ENCODE peak calls at places on chromosomes 13 and 19, in seven cellular contexts. One of them, this sample, is unnamed.

GRCh38 chr19:58563034-58563573 is 4.7 kb upstream of the UBE2M start:
- DNase-seq in tibial artery: no peak
- DNase-seq in iPS DF 6.9: no peak
- DNase-seq in endodermal cell: peak
- DNase-seq in dorsolateral prefrontal cortex: peak
- DNase-seq in tibial nerve: no peak
- DNase-seq in adrenal gland: peak
- DNase-seq in this sample: no peak

GRCh38 chr19:56720281-56720680 is 48.7 kb upstream of the ZNF835 start:
- DNase-seq in tibial artery: no peak
- DNase-seq in iPS DF 6.9: no peak
- DNase-seq in endodermal cell: no peak
- DNase-seq in dorsolateral prefrontal cortex: peak
- DNase-seq in tibial nerve: no peak
- DNase-seq in adrenal gland: peak
- DNase-seq in this sample: no peak

GRCh38 chr19:41328818-41329220 is 18.8 kb downstream of the CCDC97 start:
- DNase-seq in tibial artery: peak
- DNase-seq in iPS DF 6.9: no peak
- DNase-seq in endodermal cell: no peak
- DNase-seq in dorsolateral prefrontal cortex: no peak
- DNase-seq in tibial nerve: no peak
- DNase-seq in adrenal gland: no peak
- DNase-seq in this sample: no peak

GRCh38 chr19:45113628-45114027 is 20.6 kb downstream of the PPP1R37 start:
- DNase-seq in tibial artery: no peak
- DNase-seq in iPS DF 6.9: no peak
- DNase-seq in endodermal cell: no peak
- DNase-seq in dorsolateral prefrontal cortex: no peak
- DNase-seq in tibial nerve: no peak
- DNase-seq in adrenal gland: no peak
- DNase-seq in this sample: peak

GRCh38 chr13:50370303-50370950 is 355.2 kb downstream of the KCNRG start:
- DNase-seq in tibial artery: no peak
- DNase-seq in iPS DF 6.9: no peak
- DNase-seq in endodermal cell: no peak
- DNase-seq in dorsolateral prefrontal cortex: no peak
- DNase-seq in tibial nerve: no peak
- DNase-seq in adrenal gland: no peak
- DNase-seq in this sample: no peak

GRCh38 chr19:8585894-8586750 is 8.9 kb upstream of the MYO1F start:
- DNase-seq in tibial artery: no peak
- DNase-seq in iPS DF 6.9: no peak
- DNase-seq in endodermal cell: peak
- DNase-seq in dorsolateral prefrontal cortex: peak
- DNase-seq in tibial nerve: no peak
- DNase-seq in adrenal gland: no peak
- DNase-seq in this sample: peak

GRCh38 chr19:14027856-14028450 is at the start of gene RLN3:
- DNase-seq in tibial artery: no peak
- DNase-seq in iPS DF 6.9: no peak
- DNase-seq in endodermal cell: no peak
- DNase-seq in dorsolateral prefrontal cortex: no peak
- DNase-seq in tibial nerve: no peak
- DNase-seq in adrenal gland: no peak
- DNase-seq in this sample: no peak

GRCh38 chr19:34189917-34190425 is 17.7 kb downstream of the LSM14A start:
- DNase-seq in tibial artery: no peak
- DNase-seq in iPS DF 6.9: no peak
- DNase-seq in endodermal cell: no peak
- DNase-seq in dorsolateral prefrontal cortex: no peak
- DNase-seq in tibial nerve: no peak
- DNase-seq in adrenal gland: no peak
- DNase-seq in this sample: no peak

GRCh38 chr13:113742445-113743120 is 16.4 kb upstream of the TMEM255B start:
- DNase-seq in tibial artery: no peak
- DNase-seq in iPS DF 6.9: no peak
- DNase-seq in endodermal cell: no peak
- DNase-seq in dorsolateral prefrontal cortex: no peak
- DNase-seq in tibial nerve: no peak
- DNase-seq in adrenal gland: no peak
- DNase-seq in this sample: no peak

GRCh38 chr13:97434417-97435296 is 688 bp downstream of the RAP2A start:
- DNase-seq in tibial artery: peak
- DNase-seq in iPS DF 6.9: no peak
- DNase-seq in endodermal cell: peak
- DNase-seq in dorsolateral prefrontal cortex: peak
- DNase-seq in tibial nerve: peak
- DNase-seq in adrenal gland: peak
- DNase-seq in this sample: peak

GRCh38 chr13:60590775-60591174 is 193.8 kb downstream of the TDRD3 start:
- DNase-seq in tibial artery: no peak
- DNase-seq in iPS DF 6.9: no peak
- DNase-seq in endodermal cell: no peak
- DNase-seq in dorsolateral prefrontal cortex: no peak
- DNase-seq in tibial nerve: no peak
- DNase-seq in adrenal gland: no peak
- DNase-seq in this sample: no peak

GRCh38 chr13:28583661-28584091 is 75.3 kb upstream of the POMP start:
- DNase-seq in tibial artery: no peak
- DNase-seq in iPS DF 6.9: no peak
- DNase-seq in endodermal cell: peak
- DNase-seq in dorsolateral prefrontal cortex: no peak
- DNase-seq in tibial nerve: no peak
- DNase-seq in adrenal gland: no peak
- DNase-seq in this sample: no peak

GRCh38 chr19:39829702-39830275 is 4.2 kb downstream of the DYRK1B start:
- DNase-seq in tibial artery: no peak
- DNase-seq in iPS DF 6.9: no peak
- DNase-seq in endodermal cell: no peak
- DNase-seq in dorsolateral prefrontal cortex: no peak
- DNase-seq in tibial nerve: no peak
- DNase-seq in adrenal gland: no peak
- DNase-seq in this sample: no peak

GRCh38 chr19:13160557-13160956 is 10.3 kb downstream of the IER2 start:
- DNase-seq in tibial artery: no peak
- DNase-seq in iPS DF 6.9: no peak
- DNase-seq in endodermal cell: no peak
- DNase-seq in dorsolateral prefrontal cortex: no peak
- DNase-seq in tibial nerve: no peak
- DNase-seq in adrenal gland: peak
- DNase-seq in this sample: no peak

GRCh38 chr13:70784590-70784989 is 676.3 kb upstream of the KLHL1 start:
- DNase-seq in tibial artery: no peak
- DNase-seq in iPS DF 6.9: no peak
- DNase-seq in endodermal cell: no peak
- DNase-seq in dorsolateral prefrontal cortex: no peak
- DNase-seq in tibial nerve: no peak
- DNase-seq in adrenal gland: no peak
- DNase-seq in this sample: no peak

GRCh38 chr19:45125975-45126493 is 33.1 kb downstream of the PPP1R37 start:
- DNase-seq in tibial artery: peak
- DNase-seq in iPS DF 6.9: peak
- DNase-seq in endodermal cell: peak
- DNase-seq in dorsolateral prefrontal cortex: peak
- DNase-seq in tibial nerve: no peak
- DNase-seq in adrenal gland: peak
- DNase-seq in this sample: peak

GRCh38 chr13:107185889-107186288 is 618.0 kb upstream of the ARGLU1 start:
- DNase-seq in tibial artery: no peak
- DNase-seq in iPS DF 6.9: no peak
- DNase-seq in endodermal cell: no peak
- DNase-seq in dorsolateral prefrontal cortex: no peak
- DNase-seq in tibial nerve: no peak
- DNase-seq in adrenal gland: no peak
- DNase-seq in this sample: no peak

GRCh38 chr19:49116544-49116943 is 2.4 kb downstream of the LIN7B start:
- DNase-seq in tibial artery: peak
- DNase-seq in iPS DF 6.9: no peak
- DNase-seq in endodermal cell: no peak
- DNase-seq in dorsolateral prefrontal cortex: no peak
- DNase-seq in tibial nerve: peak
- DNase-seq in adrenal gland: no peak
- DNase-seq in this sample: peak

GRCh38 chr13:79742923-79743322 is 262.0 kb downstream of the NDFIP2 start:
- DNase-seq in tibial artery: no peak
- DNase-seq in iPS DF 6.9: no peak
- DNase-seq in endodermal cell: no peak
- DNase-seq in dorsolateral prefrontal cortex: no peak
- DNase-seq in tibial nerve: no peak
- DNase-seq in adrenal gland: no peak
- DNase-seq in this sample: no peak

GRCh38 chr13:31436478-31436877 is 236.7 kb downstream of the B3GLCT start:
- DNase-seq in tibial artery: no peak
- DNase-seq in iPS DF 6.9: no peak
- DNase-seq in endodermal cell: no peak
- DNase-seq in dorsolateral prefrontal cortex: no peak
- DNase-seq in tibial nerve: no peak
- DNase-seq in adrenal gland: no peak
- DNase-seq in this sample: no peak

GRCh38 chr13:33800646-33801186 is 17.2 kb upstream of the RFC3 start:
- DNase-seq in tibial artery: no peak
- DNase-seq in iPS DF 6.9: no peak
- DNase-seq in endodermal cell: no peak
- DNase-seq in dorsolateral prefrontal cortex: no peak
- DNase-seq in tibial nerve: no peak
- DNase-seq in adrenal gland: no peak
- DNase-seq in this sample: no peak

GRCh38 chr13:45548281-45548680 is 67.3 kb downstream of the ERICH6B start:
- DNase-seq in tibial artery: no peak
- DNase-seq in iPS DF 6.9: no peak
- DNase-seq in endodermal cell: no peak
- DNase-seq in dorsolateral prefrontal cortex: no peak
- DNase-seq in tibial nerve: no peak
- DNase-seq in adrenal gland: no peak
- DNase-seq in this sample: no peak

GRCh38 chr19:29831041-29831548 is 19.3 kb downstream of the CCNE1 start:
- DNase-seq in tibial artery: no peak
- DNase-seq in iPS DF 6.9: no peak
- DNase-seq in endodermal cell: peak
- DNase-seq in dorsolateral prefrontal cortex: no peak
- DNase-seq in tibial nerve: no peak
- DNase-seq in adrenal gland: no peak
- DNase-seq in this sample: no peak

GRCh38 chr19:40704491-40705361 is 12.0 kb downstream of the COQ8B start:
- DNase-seq in tibial artery: no peak
- DNase-seq in iPS DF 6.9: no peak
- DNase-seq in endodermal cell: no peak
- DNase-seq in dorsolateral prefrontal cortex: no peak
- DNase-seq in tibial nerve: no peak
- DNase-seq in adrenal gland: no peak
- DNase-seq in this sample: no peak

GRCh38 chr13:30734434-30734833 is 909 bp upstream of the ALOX5AP start:
- DNase-seq in tibial artery: no peak
- DNase-seq in iPS DF 6.9: no peak
- DNase-seq in endodermal cell: no peak
- DNase-seq in dorsolateral prefrontal cortex: no peak
- DNase-seq in tibial nerve: no peak
- DNase-seq in adrenal gland: no peak
- DNase-seq in this sample: no peak

GRCh38 chr13:98459171-98459681 is 117.7 kb downstream of the STK24 start:
- DNase-seq in tibial artery: no peak
- DNase-seq in iPS DF 6.9: no peak
- DNase-seq in endodermal cell: no peak
- DNase-seq in dorsolateral prefrontal cortex: no peak
- DNase-seq in tibial nerve: no peak
- DNase-seq in adrenal gland: peak
- DNase-seq in this sample: no peak

GRCh38 chr19:12994701-12995595 is at the start of gene NFIX:
- DNase-seq in tibial artery: peak
- DNase-seq in iPS DF 6.9: no peak
- DNase-seq in endodermal cell: peak
- DNase-seq in dorsolateral prefrontal cortex: no peak
- DNase-seq in tibial nerve: peak
- DNase-seq in adrenal gland: peak
- DNase-seq in this sample: peak

DNA sequence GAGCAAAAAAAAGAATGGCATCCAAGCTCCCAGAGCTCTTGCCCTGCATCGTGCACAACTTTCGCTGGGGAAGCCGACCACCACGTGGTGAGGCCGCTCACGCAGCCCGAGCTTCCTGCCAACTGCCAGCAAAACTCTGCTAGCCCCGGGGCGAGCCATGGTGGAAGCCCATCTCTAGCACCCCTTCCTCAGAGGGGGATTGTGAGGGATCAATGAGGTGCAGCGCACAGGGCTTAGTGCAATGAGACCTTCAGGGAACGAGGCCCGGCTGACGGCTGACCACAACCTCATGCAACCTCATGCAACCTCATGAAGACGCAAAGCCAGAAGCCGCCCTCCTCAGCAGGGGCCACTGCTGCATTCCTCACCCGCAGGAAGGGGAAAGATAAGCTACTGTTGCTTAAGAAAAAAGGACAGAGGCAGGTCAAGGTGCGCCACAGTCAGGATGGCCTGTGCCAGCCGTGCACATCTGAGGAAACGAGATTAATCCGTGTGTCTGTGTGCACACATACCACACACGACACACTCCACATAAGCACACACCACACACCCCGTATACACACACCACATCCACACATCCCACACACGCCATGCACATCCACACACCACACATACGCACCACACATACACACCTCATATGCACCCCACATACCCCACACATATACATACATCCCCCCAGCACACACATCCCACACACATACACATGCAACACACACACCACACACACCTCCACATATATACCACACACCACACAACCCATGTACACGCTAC is 9.6 kb downstream of the HSPBP1 start:
- DNase-seq in tibial artery: peak
- DNase-seq in iPS DF 6.9: no peak
- DNase-seq in endodermal cell: no peak
- DNase-seq in dorsolateral prefrontal cortex: no peak
- DNase-seq in tibial nerve: no peak
- DNase-seq in adrenal gland: no peak
- DNase-seq in this sample: no peak
- H3K4me3 ChIP-seq in tibial artery: no peak
- H3K4me3 ChIP-seq in iPS DF 6.9: no peak
- H3K4me3 ChIP-seq in endodermal cell: no peak
- H3K4me3 ChIP-seq in dorsolateral prefrontal cortex: no peak
- H3K4me3 ChIP-seq in tibial nerve: no peak
- H3K4me3 ChIP-seq in adrenal gland: no peak
- H3K4me3 ChIP-seq in this sample: no peak

GRCh38 chr19:2040647-2041435 is 10.2 kb downstream of the MKNK2 start:
- DNase-seq in tibial artery: no peak
- DNase-seq in iPS DF 6.9: no peak
- DNase-seq in endodermal cell: no peak
- DNase-seq in dorsolateral prefrontal cortex: no peak
- DNase-seq in tibial nerve: no peak
- DNase-seq in adrenal gland: peak
- DNase-seq in this sample: no peak
- H3K27ac ChIP-seq in tibial artery: peak
- H3K27ac ChIP-seq in iPS DF 6.9: no peak
- H3K27ac ChIP-seq in endodermal cell: no peak
- H3K27ac ChIP-seq in dorsolateral prefrontal cortex: peak
- H3K27ac ChIP-seq in tibial nerve: peak
- H3K27ac ChIP-seq in adrenal gland: peak
- H3K27ac ChIP-seq in this sample: peak

GRCh38 chr19:15919243-15919642 is 15.1 kb downstream of the CYP4F11 start:
- DNase-seq in tibial artery: no peak
- DNase-seq in iPS DF 6.9: no peak
- DNase-seq in endodermal cell: no peak
- DNase-seq in dorsolateral prefrontal cortex: no peak
- DNase-seq in tibial nerve: no peak
- DNase-seq in adrenal gland: no peak
- DNase-seq in this sample: no peak
- H3K4me3 ChIP-seq in tibial artery: no peak
- H3K4me3 ChIP-seq in iPS DF 6.9: no peak
- H3K4me3 ChIP-seq in endodermal cell: no peak
- H3K4me3 ChIP-seq in dorsolateral prefrontal cortex: no peak
- H3K4me3 ChIP-seq in tibial nerve: no peak
- H3K4me3 ChIP-seq in adrenal gland: no peak
- H3K4me3 ChIP-seq in this sample: no peak

GRCh38 chr13:110168999-110169933 is 137.7 kb downstream of the COL4A1 start:
- DNase-seq in tibial artery: no peak
- DNase-seq in iPS DF 6.9: no peak
- DNase-seq in endodermal cell: no peak
- DNase-seq in dorsolateral prefrontal cortex: no peak
- DNase-seq in tibial nerve: no peak
- DNase-seq in adrenal gland: no peak
- DNase-seq in this sample: no peak
- H3K27ac ChIP-seq in tibial artery: peak
- H3K27ac ChIP-seq in iPS DF 6.9: no peak
- H3K27ac ChIP-seq in endodermal cell: no peak
- H3K27ac ChIP-seq in dorsolateral prefrontal cortex: no peak
- H3K27ac ChIP-seq in tibial nerve: peak
- H3K27ac ChIP-seq in adrenal gland: no peak
- H3K27ac ChIP-seq in this sample: peak

This sample was measured in upper lobe of left lung.